ENCODE peak calls at places on chromosomes 2 and 18, in seven cellular contexts. One of them, this sample, is unnamed.
A peak's percentile ranks its signal among the peaks of the same experiment; 100 is the strongest.

GRCh38 chr2:232137346-232137745 is 175.8 kb downstream of the DIS3L2 start:
- DNase-seq in AG20443: no peak
- DNase-seq in GM13976: no peak
- DNase-seq in transverse colon: no peak
- DNase-seq in A549: no peak
- DNase-seq in cerebellar cortex: no peak
- DNase-seq in activated CD8-positive, alpha-beta T cell treated with anti-CD3 and anti-CD28 coated beads, Interleukin-2, amount 10 ng/mL, durations not matched to agents 7 days and 5 days: no peak
- DNase-seq in this sample: no peak

GRCh38 chr2:162317910-162318279 is 589 bp downstream of the IFIH1 start:
- DNase-seq in AG20443: peak; percentile 40
- DNase-seq in GM13976: no peak
- DNase-seq in transverse colon: peak; percentile 47
- DNase-seq in A549: no peak
- DNase-seq in cerebellar cortex: no peak
- DNase-seq in activated CD8-positive, alpha-beta T cell treated with anti-CD3 and anti-CD28 coated beads, Interleukin-2, amount 10 ng/mL, durations not matched to agents 7 days and 5 days: peak; percentile 37
- DNase-seq in this sample: peak; percentile 14

GRCh38 chr2:197208841-197209240 is 101.7 kb downstream of the ANKRD44 start:
- DNase-seq in AG20443: no peak
- DNase-seq in GM13976: no peak
- DNase-seq in transverse colon: no peak
- DNase-seq in A549: no peak
- DNase-seq in cerebellar cortex: no peak
- DNase-seq in activated CD8-positive, alpha-beta T cell treated with anti-CD3 and anti-CD28 coated beads, Interleukin-2, amount 10 ng/mL, durations not matched to agents 7 days and 5 days: no peak
- DNase-seq in this sample: no peak

GRCh38 chr18:24632158-24632988 is 171.9 kb downstream of the HRH4 start:
- DNase-seq in AG20443: no peak
- DNase-seq in GM13976: no peak
- DNase-seq in transverse colon: no peak
- DNase-seq in A549: no peak
- DNase-seq in cerebellar cortex: peak; percentile 93
- DNase-seq in activated CD8-positive, alpha-beta T cell treated with anti-CD3 and anti-CD28 coated beads, Interleukin-2, amount 10 ng/mL, durations not matched to agents 7 days and 5 days: no peak
- DNase-seq in this sample: no peak

GRCh38 chr2:197710424-197711042 is 5.4 kb downstream of the MARS2 start:
- DNase-seq in AG20443: no peak
- DNase-seq in GM13976: peak; percentile 67
- DNase-seq in transverse colon: no peak
- DNase-seq in A549: no peak
- DNase-seq in cerebellar cortex: no peak
- DNase-seq in activated CD8-positive, alpha-beta T cell treated with anti-CD3 and anti-CD28 coated beads, Interleukin-2, amount 10 ng/mL, durations not matched to agents 7 days and 5 days: peak; percentile 41
- DNase-seq in this sample: no peak

GRCh38 chr2:206392118-206392517 is 51.2 kb upstream of the ADAM23 start:
- DNase-seq in AG20443: peak; percentile 57
- DNase-seq in GM13976: peak; percentile 65
- DNase-seq in transverse colon: no peak
- DNase-seq in A549: peak; percentile 59
- DNase-seq in cerebellar cortex: peak; percentile 21
- DNase-seq in activated CD8-positive, alpha-beta T cell treated with anti-CD3 and anti-CD28 coated beads, Interleukin-2, amount 10 ng/mL, durations not matched to agents 7 days and 5 days: peak; percentile 23
- DNase-seq in this sample: peak; percentile 57

GRCh38 chr2:229780856-229781773 is 66.8 kb upstream of the DNER start:
- DNase-seq in AG20443: peak; percentile 68
- DNase-seq in GM13976: peak; percentile 34
- DNase-seq in transverse colon: no peak
- DNase-seq in A549: peak; percentile 24
- DNase-seq in cerebellar cortex: peak; percentile 65
- DNase-seq in activated CD8-positive, alpha-beta T cell treated with anti-CD3 and anti-CD28 coated beads, Interleukin-2, amount 10 ng/mL, durations not matched to agents 7 days and 5 days: no peak
- DNase-seq in this sample: peak; percentile 29

GRCh38 chr2:240402566-240403295 is 32.7 kb upstream of the GPC1 start:
- DNase-seq in AG20443: no peak
- DNase-seq in GM13976: no peak
- DNase-seq in transverse colon: no peak
- DNase-seq in A549: no peak
- DNase-seq in cerebellar cortex: no peak
- DNase-seq in activated CD8-positive, alpha-beta T cell treated with anti-CD3 and anti-CD28 coated beads, Interleukin-2, amount 10 ng/mL, durations not matched to agents 7 days and 5 days: no peak
- DNase-seq in this sample: no peak

GRCh38 chr2:109270758-109271305 is 141.8 kb downstream of the SH3RF3 start:
- DNase-seq in AG20443: no peak
- DNase-seq in GM13976: no peak
- DNase-seq in transverse colon: peak; percentile 56
- DNase-seq in A549: no peak
- DNase-seq in cerebellar cortex: no peak
- DNase-seq in activated CD8-positive, alpha-beta T cell treated with anti-CD3 and anti-CD28 coated beads, Interleukin-2, amount 10 ng/mL, durations not matched to agents 7 days and 5 days: no peak
- DNase-seq in this sample: no peak

GRCh38 chr18:75215663-75216062 is 5.1 kb downstream of the TSHZ1 start:
- DNase-seq in AG20443: no peak
- DNase-seq in GM13976: no peak
- DNase-seq in transverse colon: no peak
- DNase-seq in A549: no peak
- DNase-seq in cerebellar cortex: peak; percentile 20
- DNase-seq in activated CD8-positive, alpha-beta T cell treated with anti-CD3 and anti-CD28 coated beads, Interleukin-2, amount 10 ng/mL, durations not matched to agents 7 days and 5 days: no peak
- DNase-seq in this sample: no peak

GRCh38 chr2:19630921-19631320 is 270.9 kb downstream of the TTC32 start:
- DNase-seq in AG20443: no peak
- DNase-seq in GM13976: no peak
- DNase-seq in transverse colon: no peak
- DNase-seq in A549: no peak
- DNase-seq in cerebellar cortex: no peak
- DNase-seq in activated CD8-positive, alpha-beta T cell treated with anti-CD3 and anti-CD28 coated beads, Interleukin-2, amount 10 ng/mL, durations not matched to agents 7 days and 5 days: no peak
- DNase-seq in this sample: no peak

GRCh38 chr2:71675296-71675695 is 221.9 kb downstream of the DYSF start:
- DNase-seq in AG20443: no peak
- DNase-seq in GM13976: no peak
- DNase-seq in transverse colon: peak; percentile 83
- DNase-seq in A549: no peak
- DNase-seq in cerebellar cortex: no peak
- DNase-seq in activated CD8-positive, alpha-beta T cell treated with anti-CD3 and anti-CD28 coated beads, Interleukin-2, amount 10 ng/mL, durations not matched to agents 7 days and 5 days: no peak
- DNase-seq in this sample: no peak

GRCh38 chr18:3998698-3999333 is 456.3 kb downstream of the DLGAP1 start:
- DNase-seq in AG20443: peak; percentile 40
- DNase-seq in GM13976: no peak
- DNase-seq in transverse colon: peak; percentile 13
- DNase-seq in A549: no peak
- DNase-seq in cerebellar cortex: peak; percentile 75
- DNase-seq in activated CD8-positive, alpha-beta T cell treated with anti-CD3 and anti-CD28 coated beads, Interleukin-2, amount 10 ng/mL, durations not matched to agents 7 days and 5 days: peak; percentile 32
- DNase-seq in this sample: peak; percentile 7

GRCh38 chr18:80192653-80193385 is 54.5 kb downstream of the PARD6G start:
- DNase-seq in AG20443: no peak
- DNase-seq in GM13976: peak; percentile 32
- DNase-seq in transverse colon: no peak
- DNase-seq in A549: no peak
- DNase-seq in cerebellar cortex: no peak
- DNase-seq in activated CD8-positive, alpha-beta T cell treated with anti-CD3 and anti-CD28 coated beads, Interleukin-2, amount 10 ng/mL, durations not matched to agents 7 days and 5 days: peak; percentile 13
- DNase-seq in this sample: no peak

GRCh38 chr2:23381084-23381483 is 3.9 kb upstream of the KLHL29 start:
- DNase-seq in AG20443: peak; percentile 40
- DNase-seq in GM13976: no peak
- DNase-seq in transverse colon: peak; percentile 43
- DNase-seq in A549: peak; percentile 49
- DNase-seq in cerebellar cortex: no peak
- DNase-seq in activated CD8-positive, alpha-beta T cell treated with anti-CD3 and anti-CD28 coated beads, Interleukin-2, amount 10 ng/mL, durations not matched to agents 7 days and 5 days: no peak
- DNase-seq in this sample: peak; percentile 48

GRCh38 chr2:62143696-62144095 is 52.2 kb upstream of the B3GNT2 start:
- DNase-seq in AG20443: no peak
- DNase-seq in GM13976: no peak
- DNase-seq in transverse colon: no peak
- DNase-seq in A549: no peak
- DNase-seq in cerebellar cortex: no peak
- DNase-seq in activated CD8-positive, alpha-beta T cell treated with anti-CD3 and anti-CD28 coated beads, Interleukin-2, amount 10 ng/mL, durations not matched to agents 7 days and 5 days: no peak
- DNase-seq in this sample: no peak

GRCh38 chr18:63237911-63238710 is 81.5 kb downstream of the BCL2 start:
- DNase-seq in AG20443: peak; percentile 88
- DNase-seq in GM13976: no peak
- DNase-seq in transverse colon: peak; percentile 35
- DNase-seq in A549: peak; percentile 37
- DNase-seq in cerebellar cortex: peak; percentile 88
- DNase-seq in activated CD8-positive, alpha-beta T cell treated with anti-CD3 and anti-CD28 coated beads, Interleukin-2, amount 10 ng/mL, durations not matched to agents 7 days and 5 days: no peak
- DNase-seq in this sample: peak; percentile 76

GRCh38 chr18:2980607-2980923 is 32.4 kb downstream of the LPIN2 start:
- DNase-seq in AG20443: no peak
- DNase-seq in GM13976: no peak
- DNase-seq in transverse colon: no peak
- DNase-seq in A549: no peak
- DNase-seq in cerebellar cortex: no peak
- DNase-seq in activated CD8-positive, alpha-beta T cell treated with anti-CD3 and anti-CD28 coated beads, Interleukin-2, amount 10 ng/mL, durations not matched to agents 7 days and 5 days: peak; percentile 55
- DNase-seq in this sample: no peak

This sample was measured in hepatic stellate cell.